ENCODE peak calls at places on chromosome 11, in seven cellular contexts. M, Z, I, T, X, B and K are unnamed samples.

GRCh38 chr11:558503-558902 is 2.0 kb downstream of the LMNTD2 start:
- DNase-seq in Z (no peak), M (no peak), B (no peak), I (no peak), X (no peak), T (no peak), K (no peak)

GRCh38 chr11:36249271-36249670 is 40.0 kb downstream of the COMMD9 start:
- DNase-seq in M (no peak), X (no peak), T (no peak), B (no peak), Z (peak; percentile 43), I (no peak), K (no peak)

GRCh38 chr11:63683133-63683991 is 2.1 kb downstream of the RTN3 start:
- DNase-seq in I (no peak), B (no peak), T (no peak), Z (no peak), M (no peak), X (no peak), K (peak; percentile 45)

GRCh38 chr11:117473692-117474091 is 146.0 kb downstream of the CEP164 start:
- DNase-seq in Z (no peak), M (no peak), X (no peak), T (no peak), I (no peak), B (no peak), K (no peak)

GRCh38 chr11:44268073-44268806 is 41.7 kb downstream of the ALX4 start:
- DNase-seq in Z (no peak), M (no peak), T (no peak), I (no peak), X (no peak), B (no peak), K (no peak)

GRCh38 chr11:8577791-8578581 is 16.0 kb downstream of the STK33 start:
- DNase-seq in B (no peak), X (no peak), Z (no peak), M (no peak), T (no peak), I (no peak), K (no peak)

GRCh38 chr11:59779487-59779886 is 24.3 kb downstream of the STX3 start:
- DNase-seq in M (no peak), X (no peak), T (no peak), I (no peak), B (no peak), Z (no peak), K (no peak)

GRCh38 chr11:97259884-97260283 is 870.1 kb downstream of the JRKL start:
- DNase-seq in T (no peak), M (no peak), Z (no peak), I (no peak), B (no peak), X (no peak), K (no peak)

GRCh38 chr11:777288-778255 is at the start of gene GATD1:
- DNase-seq in B (peak; percentile 88), M (peak; percentile 91), X (peak; percentile 97), Z (peak; percentile 100), I (peak; percentile 83), T (peak; percentile 92), K (peak; percentile 79)

GRCh38 chr11:22244986-22245592 is 52.2 kb downstream of the ANO5 start:
- DNase-seq in X (peak; percentile 5), Z (peak; percentile 0), B (no peak), M (no peak), I (no peak), T (no peak), K (peak; percentile 47)

GRCh38 chr11:2377511-2378443 is 667 bp downstream of the CD81 start:
- DNase-seq in B (no peak), I (peak; percentile 76), Z (peak; percentile 78), X (peak; percentile 50), T (peak; percentile 33), M (peak; percentile 56), K (peak; percentile 34)

GRCh38 chr11:94694309-94695060 is 73.7 kb upstream of the AMOTL1 start:
- DNase-seq in T (no peak), I (no peak), X (no peak), M (no peak), Z (no peak), B (peak; percentile 35), K (no peak)

GRCh38 chr11:11847082-11847481 is 5.3 kb downstream of the USP47 start:
- DNase-seq in B (no peak), T (no peak), X (no peak), Z (no peak), M (no peak), I (no peak), K (no peak)

GRCh38 chr11:74182635-74183034 is 11.5 kb downstream of the PPME1 start:
- DNase-seq in I (no peak), X (no peak), M (no peak), T (no peak), Z (no peak), B (no peak), K (no peak)

GRCh38 chr11:130636672-130637463 is 188.4 kb downstream of the ADAMTS15 start:
- DNase-seq in I (no peak), B (no peak), X (peak; percentile 13), M (no peak), Z (peak; percentile 58), T (no peak), K (no peak)

GRCh38 chr11:62709262-62710000 is 2.0 kb downstream of the GNG3 start:
- DNase-seq in B (peak; percentile 98), T (peak; percentile 94), X (peak; percentile 72), Z (peak; percentile 96), I (peak; percentile 98), M (peak; percentile 96), K (peak; percentile 99)

GRCh38 chr11:862028-862703 is 19.5 kb downstream of the TSPAN4 start:
- DNase-seq in I (no peak), B (no peak), T (no peak), M (no peak), Z (no peak), X (peak; percentile 52), K (no peak)

GRCh38 chr11:117070016-117070415 is 28.2 kb downstream of the SIK3 start:
- DNase-seq in Z (no peak), T (no peak), X (no peak), I (no peak), M (no peak), B (no peak), K (no peak)

GRCh38 chr11:101686514-101686913 is 102.7 kb upstream of the TRPC6 start:
- DNase-seq in B (no peak), M (no peak), I (no peak), Z (peak; percentile 26), T (no peak), X (peak; percentile 39), K (no peak)